ENCODE peak calls at places on chromosomes 5 and 9, in ten cellular contexts. K, C, D, B, F, Q, A, X, I and Z are unnamed samples.
A peak's percentile ranks its signal among the peaks of the same experiment; 100 is the strongest.

GRCh38 chr5:82011761-82012160 is 39.9 kb downstream of the ATG10 start:
- DNase-seq in K (peak; percentile 42), C (no peak), D (no peak), B (no peak), F (no peak), Q (no peak), A (no peak), X (no peak), I (no peak), Z (no peak)

GRCh38 chr5:36422957-36423356 is 121.3 kb upstream of the RANBP3L start:
- DNase-seq in K (no peak), C (no peak), D (no peak), B (no peak), F (no peak), Q (no peak), A (no peak), X (no peak), I (no peak), Z (no peak)

GRCh38 chr5:103389846-103390245 is 131.3 kb downstream of the MACIR start:
- DNase-seq in K (no peak), C (no peak), D (no peak), B (no peak), F (no peak), Q (no peak), A (no peak), X (no peak), I (no peak), Z (no peak)

GRCh38 chr5:132962429-132962928 is 955 bp downstream of the AFF4 start:
- DNase-seq in K (no peak), C (peak; percentile 16), D (no peak), B (no peak), F (no peak), Q (no peak), A (peak; percentile 38), X (peak; percentile 8), I (no peak), Z (no peak)

GRCh38 chr9:22031664-22032411 is 22.7 kb upstream of the CDKN2B start:
- DNase-seq in K (no peak), C (peak; percentile 44), D (no peak), B (no peak), F (no peak), Q (no peak), A (no peak), X (no peak), I (no peak), Z (no peak)

GRCh38 chr9:113593682-113594281 is 130.3 kb downstream of the RGS3 start:
- DNase-seq in K (peak; percentile 97), C (peak; percentile 59), D (peak; percentile 96), B (no peak), F (no peak), Q (peak; percentile 94), A (peak; percentile 71), X (no peak), I (no peak), Z (no peak)

GRCh38 chr5:150778517-150779396 is at the start of gene SMIM3:
- DNase-seq in K (no peak), C (peak; percentile 48), D (peak; percentile 93), B (peak; percentile 54), F (peak; percentile 44), Q (no peak), A (peak; percentile 69), X (peak; percentile 70), I (peak; percentile 24), Z (peak; percentile 69)

GRCh38 chr9:88059469-88059868 is 78.8 kb downstream of the SPATA31C2 start:
- DNase-seq in K (no peak), C (no peak), D (no peak), B (no peak), F (no peak), Q (no peak), A (no peak), X (no peak), I (no peak), Z (no peak)

GRCh38 chr9:38065369-38066075 is 3.5 kb downstream of the SHB start:
- DNase-seq in K (no peak), C (no peak), D (peak; percentile 61), B (no peak), F (no peak), Q (no peak), A (peak; percentile 66), X (no peak), I (no peak), Z (no peak)

GRCh38 chr5:142357469-142358090 is 32.8 kb upstream of the SPRY4 start:
- DNase-seq in K (no peak), C (no peak), D (peak; percentile 65), B (no peak), F (no peak), Q (no peak), A (no peak), X (no peak), I (no peak), Z (no peak)

GRCh38 chr9:89881431-89881830 is 276.6 kb downstream of the GADD45G start:
- DNase-seq in K (no peak), C (no peak), D (no peak), B (no peak), F (no peak), Q (no peak), A (no peak), X (no peak), I (no peak), Z (no peak)

GRCh38 chr9:130642926-130643325 is 21.5 kb upstream of the PRDM12 start:
- DNase-seq in K (no peak), C (no peak), D (no peak), B (no peak), F (no peak), Q (no peak), A (no peak), X (no peak), I (no peak), Z (no peak)

GRCh38 chr5:129177451-129177850 is 82.9 kb downstream of the ISOC1 start:
- DNase-seq in K (no peak), C (no peak), D (no peak), B (no peak), F (no peak), Q (no peak), A (no peak), X (no peak), I (no peak), Z (no peak)

GRCh38 chr5:133396187-133396621 is 216.1 kb downstream of the FSTL4 start:
- DNase-seq in K (no peak), C (no peak), D (no peak), B (no peak), F (no peak), Q (no peak), A (no peak), X (no peak), I (no peak), Z (no peak)

GRCh38 chr5:32574540-32575175 is 10.7 kb upstream of the SUB1 start:
- DNase-seq in K (no peak), C (no peak), D (no peak), B (no peak), F (no peak), Q (no peak), A (no peak), X (no peak), I (no peak), Z (no peak)

GRCh38 chr9:84839538-84839937 is 170.0 kb downstream of the NTRK2 start:
- DNase-seq in K (peak; percentile 58), C (no peak), D (no peak), B (no peak), F (no peak), Q (peak; percentile 14), A (no peak), X (no peak), I (no peak), Z (no peak)

GRCh38 chr9:134455010-134455409 is 128.8 kb downstream of the RXRA start:
- DNase-seq in K (no peak), C (no peak), D (no peak), B (no peak), F (no peak), Q (no peak), A (no peak), X (no peak), I (no peak), Z (no peak)

GRCh38 chr5:55226027-55226933 is 835 bp downstream of the MCIDAS start:
- DNase-seq in K (no peak), C (peak; percentile 34), D (no peak), B (no peak), F (no peak), Q (no peak), A (peak; percentile 74), X (no peak), I (no peak), Z (peak; percentile 30)